ENCODE peak calls at places on chromosomes 2 and 18, in nine cellular contexts. One of them, this sample, is unnamed.

GRCh38 chr2:84257871-84258270 is 201.2 kb downstream of the SUCLG1 start:
- DNase-seq in adrenal gland: no peak
- DNase-seq in activated effector memory CD4-positive, alpha-beta T cell treated with Interleukin-2 at 50 U/mL for 16 hours: no peak
- DNase-seq in ELR: peak
- DNase-seq in D341Med: no peak
- DNase-seq in GM12891: no peak
- DNase-seq in sigmoid colon: no peak
- DNase-seq in RWPE1: peak
- DNase-seq in CD8-positive, alpha-beta T cell: no peak
- DNase-seq in this sample: no peak

GRCh38 chr2:130336877-130337734 is 5.6 kb upstream of the IMP4 start:
- DNase-seq in adrenal gland: peak
- DNase-seq in activated effector memory CD4-positive, alpha-beta T cell treated with Interleukin-2 at 50 U/mL for 16 hours: peak
- DNase-seq in ELR: peak
- DNase-seq in D341Med: peak
- DNase-seq in GM12891: no peak
- DNase-seq in sigmoid colon: peak
- DNase-seq in RWPE1: peak
- DNase-seq in CD8-positive, alpha-beta T cell: no peak
- DNase-seq in this sample: no peak

GRCh38 chr2:3490191-3491158 is 28.9 kb downstream of the ADI1 start:
- DNase-seq in adrenal gland: no peak
- DNase-seq in activated effector memory CD4-positive, alpha-beta T cell treated with Interleukin-2 at 50 U/mL for 16 hours: no peak
- DNase-seq in ELR: no peak
- DNase-seq in D341Med: no peak
- DNase-seq in GM12891: no peak
- DNase-seq in sigmoid colon: peak
- DNase-seq in RWPE1: no peak
- DNase-seq in CD8-positive, alpha-beta T cell: no peak
- DNase-seq in this sample: no peak

GRCh38 chr2:178704876-178705275 is 102.3 kb downstream of the TTN start:
- DNase-seq in adrenal gland: no peak
- DNase-seq in activated effector memory CD4-positive, alpha-beta T cell treated with Interleukin-2 at 50 U/mL for 16 hours: no peak
- DNase-seq in ELR: no peak
- DNase-seq in D341Med: no peak
- DNase-seq in GM12891: no peak
- DNase-seq in sigmoid colon: no peak
- DNase-seq in RWPE1: no peak
- DNase-seq in CD8-positive, alpha-beta T cell: no peak
- DNase-seq in this sample: no peak

GRCh38 chr18:44969214-44969842 is 288.6 kb downstream of the SETBP1 start:
- DNase-seq in adrenal gland: no peak
- DNase-seq in activated effector memory CD4-positive, alpha-beta T cell treated with Interleukin-2 at 50 U/mL for 16 hours: no peak
- DNase-seq in ELR: no peak
- DNase-seq in D341Med: no peak
- DNase-seq in GM12891: no peak
- DNase-seq in sigmoid colon: no peak
- DNase-seq in RWPE1: no peak
- DNase-seq in CD8-positive, alpha-beta T cell: no peak
- DNase-seq in this sample: no peak

GRCh38 chr18:51350081-51350480 is 152.6 kb upstream of the MEX3C start:
- DNase-seq in adrenal gland: no peak
- DNase-seq in activated effector memory CD4-positive, alpha-beta T cell treated with Interleukin-2 at 50 U/mL for 16 hours: no peak
- DNase-seq in ELR: no peak
- DNase-seq in D341Med: no peak
- DNase-seq in GM12891: no peak
- DNase-seq in sigmoid colon: no peak
- DNase-seq in RWPE1: no peak
- DNase-seq in CD8-positive, alpha-beta T cell: no peak
- DNase-seq in this sample: no peak

GRCh38 chr18:24112874-24113615 is 25.8 kb upstream of the CABYR start:
- DNase-seq in adrenal gland: peak
- DNase-seq in activated effector memory CD4-positive, alpha-beta T cell treated with Interleukin-2 at 50 U/mL for 16 hours: no peak
- DNase-seq in ELR: peak
- DNase-seq in D341Med: no peak
- DNase-seq in GM12891: no peak
- DNase-seq in sigmoid colon: no peak
- DNase-seq in RWPE1: peak
- DNase-seq in CD8-positive, alpha-beta T cell: no peak
- DNase-seq in this sample: no peak

GRCh38 chr2:40192864-40193669 is 258.8 kb downstream of the SLC8A1 start:
- DNase-seq in adrenal gland: no peak
- DNase-seq in activated effector memory CD4-positive, alpha-beta T cell treated with Interleukin-2 at 50 U/mL for 16 hours: no peak
- DNase-seq in ELR: peak
- DNase-seq in D341Med: no peak
- DNase-seq in GM12891: no peak
- DNase-seq in sigmoid colon: no peak
- DNase-seq in RWPE1: peak
- DNase-seq in CD8-positive, alpha-beta T cell: no peak
- DNase-seq in this sample: no peak

GRCh38 chr2:220499281-220499680 is 871.9 kb downstream of the SLC4A3 start:
- DNase-seq in adrenal gland: no peak
- DNase-seq in activated effector memory CD4-positive, alpha-beta T cell treated with Interleukin-2 at 50 U/mL for 16 hours: no peak
- DNase-seq in ELR: peak
- DNase-seq in D341Med: no peak
- DNase-seq in GM12891: no peak
- DNase-seq in sigmoid colon: no peak
- DNase-seq in RWPE1: peak
- DNase-seq in CD8-positive, alpha-beta T cell: no peak
- DNase-seq in this sample: no peak

GRCh38 chr18:36786686-36787085 is 42.1 kb downstream of the TPGS2 start:
- DNase-seq in adrenal gland: peak
- DNase-seq in activated effector memory CD4-positive, alpha-beta T cell treated with Interleukin-2 at 50 U/mL for 16 hours: no peak
- DNase-seq in ELR: peak
- DNase-seq in D341Med: no peak
- DNase-seq in GM12891: no peak
- DNase-seq in sigmoid colon: peak
- DNase-seq in RWPE1: no peak
- DNase-seq in CD8-positive, alpha-beta T cell: no peak
- DNase-seq in this sample: no peak

GRCh38 chr2:201900362-201900761 is 94.0 kb downstream of the CDK15 start:
- DNase-seq in adrenal gland: no peak
- DNase-seq in activated effector memory CD4-positive, alpha-beta T cell treated with Interleukin-2 at 50 U/mL for 16 hours: no peak
- DNase-seq in ELR: peak
- DNase-seq in D341Med: no peak
- DNase-seq in GM12891: no peak
- DNase-seq in sigmoid colon: no peak
- DNase-seq in RWPE1: no peak
- DNase-seq in CD8-positive, alpha-beta T cell: no peak
- DNase-seq in this sample: peak

GRCh38 chr2:187372213-187372612 is 75.8 kb downstream of the CALCRL start:
- DNase-seq in adrenal gland: no peak
- DNase-seq in activated effector memory CD4-positive, alpha-beta T cell treated with Interleukin-2 at 50 U/mL for 16 hours: no peak
- DNase-seq in ELR: no peak
- DNase-seq in D341Med: no peak
- DNase-seq in GM12891: no peak
- DNase-seq in sigmoid colon: no peak
- DNase-seq in RWPE1: no peak
- DNase-seq in CD8-positive, alpha-beta T cell: no peak
- DNase-seq in this sample: no peak

GRCh38 chr18:42640160-42640559 is 475.3 kb downstream of the RIT2 start:
- DNase-seq in adrenal gland: no peak
- DNase-seq in activated effector memory CD4-positive, alpha-beta T cell treated with Interleukin-2 at 50 U/mL for 16 hours: no peak
- DNase-seq in ELR: no peak
- DNase-seq in D341Med: no peak
- DNase-seq in GM12891: no peak
- DNase-seq in sigmoid colon: no peak
- DNase-seq in RWPE1: no peak
- DNase-seq in CD8-positive, alpha-beta T cell: no peak
- DNase-seq in this sample: no peak

GRCh38 chr2:37342636-37343211 is 1.7 kb upstream of the QPCT start:
- DNase-seq in adrenal gland: no peak
- DNase-seq in activated effector memory CD4-positive, alpha-beta T cell treated with Interleukin-2 at 50 U/mL for 16 hours: no peak
- DNase-seq in ELR: no peak
- DNase-seq in D341Med: no peak
- DNase-seq in GM12891: no peak
- DNase-seq in sigmoid colon: no peak
- DNase-seq in RWPE1: no peak
- DNase-seq in CD8-positive, alpha-beta T cell: no peak
- DNase-seq in this sample: no peak